ENCODE peak calls at places on chromosomes 4 and X, in ten cellular contexts. One of them, this sample, is unnamed.

GRCh38 chr4:123841431-123842121 is 445.0 kb downstream of the SPRY1 start:
- DNase-seq in NCI-H1417 treated with DMSO at 0.1 percent for 48 hours: no peak
- DNase-seq in pancreas: no peak
- DNase-seq in HL-60: no peak
- DNase-seq in stimulated activated CD8-positive, alpha-beta memory T cell treated with anti-CD3 and anti-CD28 coated beads, Interleukin-15, amount 100 ng/mL, for 4 hours: no peak
- DNase-seq in ELF-1: no peak
- DNase-seq in WTC11: no peak
- DNase-seq in HFF-Myc: no peak
- DNase-seq in cardiac muscle cell: no peak
- DNase-seq in NAMALWA: no peak
- DNase-seq in this sample: no peak

GRCh38 chrX:150253946-150254615 is 109.0 kb upstream of the MAMLD1 start:
- DNase-seq in NCI-H1417 treated with DMSO at 0.1 percent for 48 hours: no peak
- DNase-seq in pancreas: no peak
- DNase-seq in HL-60: no peak
- DNase-seq in stimulated activated CD8-positive, alpha-beta memory T cell treated with anti-CD3 and anti-CD28 coated beads, Interleukin-15, amount 100 ng/mL, for 4 hours: no peak
- DNase-seq in ELF-1: no peak
- DNase-seq in WTC11: no peak
- DNase-seq in HFF-Myc: no peak
- DNase-seq in cardiac muscle cell: no peak
- DNase-seq in NAMALWA: no peak
- DNase-seq in this sample: no peak

GRCh38 chrX:85592980-85593379 is 213.5 kb upstream of the POF1B start:
- DNase-seq in NCI-H1417 treated with DMSO at 0.1 percent for 48 hours: no peak
- DNase-seq in pancreas: no peak
- DNase-seq in HL-60: no peak
- DNase-seq in stimulated activated CD8-positive, alpha-beta memory T cell treated with anti-CD3 and anti-CD28 coated beads, Interleukin-15, amount 100 ng/mL, for 4 hours: no peak
- DNase-seq in ELF-1: peak; percentile 68
- DNase-seq in WTC11: no peak
- DNase-seq in HFF-Myc: no peak
- DNase-seq in cardiac muscle cell: no peak
- DNase-seq in NAMALWA: no peak
- DNase-seq in this sample: no peak

GRCh38 chrX:118802857-118803256 is 20.8 kb upstream of the ZCCHC12 start:
- DNase-seq in NCI-H1417 treated with DMSO at 0.1 percent for 48 hours: no peak
- DNase-seq in pancreas: no peak
- DNase-seq in HL-60: no peak
- DNase-seq in stimulated activated CD8-positive, alpha-beta memory T cell treated with anti-CD3 and anti-CD28 coated beads, Interleukin-15, amount 100 ng/mL, for 4 hours: no peak
- DNase-seq in ELF-1: no peak
- DNase-seq in WTC11: no peak
- DNase-seq in HFF-Myc: no peak
- DNase-seq in cardiac muscle cell: no peak
- DNase-seq in NAMALWA: no peak
- DNase-seq in this sample: peak; percentile 87

GRCh38 chr4:41517747-41518146 is 20.2 kb upstream of the LIMCH1 start:
- DNase-seq in NCI-H1417 treated with DMSO at 0.1 percent for 48 hours: no peak
- DNase-seq in pancreas: no peak
- DNase-seq in HL-60: no peak
- DNase-seq in stimulated activated CD8-positive, alpha-beta memory T cell treated with anti-CD3 and anti-CD28 coated beads, Interleukin-15, amount 100 ng/mL, for 4 hours: no peak
- DNase-seq in ELF-1: no peak
- DNase-seq in WTC11: no peak
- DNase-seq in HFF-Myc: no peak
- DNase-seq in cardiac muscle cell: no peak
- DNase-seq in NAMALWA: no peak
- DNase-seq in this sample: no peak

GRCh38 chr4:122012735-122013134 is 60.9 kb upstream of the TRPC3 start:
- DNase-seq in NCI-H1417 treated with DMSO at 0.1 percent for 48 hours: no peak
- DNase-seq in pancreas: no peak
- DNase-seq in HL-60: no peak
- DNase-seq in stimulated activated CD8-positive, alpha-beta memory T cell treated with anti-CD3 and anti-CD28 coated beads, Interleukin-15, amount 100 ng/mL, for 4 hours: no peak
- DNase-seq in ELF-1: no peak
- DNase-seq in WTC11: no peak
- DNase-seq in HFF-Myc: no peak
- DNase-seq in cardiac muscle cell: no peak
- DNase-seq in NAMALWA: no peak
- DNase-seq in this sample: no peak

GRCh38 chr4:47530801-47531200 is 45.7 kb downstream of the ATP10D start:
- DNase-seq in NCI-H1417 treated with DMSO at 0.1 percent for 48 hours: no peak
- DNase-seq in pancreas: no peak
- DNase-seq in HL-60: no peak
- DNase-seq in stimulated activated CD8-positive, alpha-beta memory T cell treated with anti-CD3 and anti-CD28 coated beads, Interleukin-15, amount 100 ng/mL, for 4 hours: no peak
- DNase-seq in ELF-1: no peak
- DNase-seq in WTC11: no peak
- DNase-seq in HFF-Myc: no peak
- DNase-seq in cardiac muscle cell: no peak
- DNase-seq in NAMALWA: no peak
- DNase-seq in this sample: no peak

GRCh38 chr4:102169345-102169744 is 175.9 kb downstream of the SLC39A8 start:
- DNase-seq in NCI-H1417 treated with DMSO at 0.1 percent for 48 hours: no peak
- DNase-seq in pancreas: no peak
- DNase-seq in HL-60: no peak
- DNase-seq in stimulated activated CD8-positive, alpha-beta memory T cell treated with anti-CD3 and anti-CD28 coated beads, Interleukin-15, amount 100 ng/mL, for 4 hours: no peak
- DNase-seq in ELF-1: peak; percentile 32
- DNase-seq in WTC11: peak; percentile 20
- DNase-seq in HFF-Myc: no peak
- DNase-seq in cardiac muscle cell: peak; percentile 65
- DNase-seq in NAMALWA: no peak
- DNase-seq in this sample: no peak

GRCh38 chr4:88998941-88999340 is 58.0 kb downstream of the FAM13A start:
- DNase-seq in NCI-H1417 treated with DMSO at 0.1 percent for 48 hours: no peak
- DNase-seq in pancreas: no peak
- DNase-seq in HL-60: no peak
- DNase-seq in stimulated activated CD8-positive, alpha-beta memory T cell treated with anti-CD3 and anti-CD28 coated beads, Interleukin-15, amount 100 ng/mL, for 4 hours: no peak
- DNase-seq in ELF-1: no peak
- DNase-seq in WTC11: no peak
- DNase-seq in HFF-Myc: no peak
- DNase-seq in cardiac muscle cell: no peak
- DNase-seq in NAMALWA: no peak
- DNase-seq in this sample: no peak

This sample was measured in KBM-7.